ENCODE peak calls at places on chromosomes 6 and 20, in seven cellular contexts. Z is kidney glomerular epithelial cell, C is neural crest cell, S is NCI-H1105, N is B cell, T is cerebellar cortex, A is ureter. K is an unnamed sample.

GRCh38 chr6:149473080-149474052 is 11.4 kb downstream of the ZC3H12D start:
- DNase-seq in Z (no peak), A (no peak), T (no peak), N (peak; percentile 57), C (no peak), S (no peak), K (no peak)

GRCh38 chr6:143901885-143902708 is 37.8 kb downstream of the ZC2HC1B start:
- DNase-seq in A (no peak), Z (no peak), S (no peak), N (no peak), C (no peak), T (no peak), K (no peak)

GRCh38 chr6:151514000-151514730 is 20.3 kb downstream of the CCDC170 start:
- DNase-seq in A (no peak), N (no peak), Z (no peak), S (no peak), T (no peak), C (no peak), K (no peak)

GRCh38 chr20:4216142-4216735 is 200.9 kb upstream of the RNF24 start:
- DNase-seq in S (no peak), A (no peak), T (no peak), Z (no peak), N (no peak), C (no peak), K (no peak)

GRCh38 chr6:112906737-112907136 is 559.6 kb downstream of the RFPL4B start:
- DNase-seq in Z (peak; percentile 49), N (no peak), C (no peak), S (no peak), A (no peak), T (no peak), K (no peak)

GRCh38 chr6:90295854-90296345 is 743 bp downstream of the BACH2 start:
- DNase-seq in N (peak; percentile 79), T (peak; percentile 57), S (peak; percentile 55), C (peak; percentile 47), Z (peak; percentile 43), A (peak; percentile 62), K (peak; percentile 66)

GRCh38 chr6:35722121-35722761 is 14.6 kb upstream of the ARMC12 start:
- DNase-seq in S (no peak), A (no peak), C (no peak), Z (no peak), T (no peak), N (no peak), K (no peak)

GRCh38 chr6:85561750-85562357 is 31.8 kb downstream of the SNX14 start:
- DNase-seq in C (no peak), Z (no peak), N (no peak), A (no peak), T (no peak), S (no peak), K (no peak)

GRCh38 chr20:47334022-47334551 is 22.4 kb downstream of the ZMYND8 start:
- DNase-seq in N (no peak), Z (peak; percentile 94), S (no peak), C (no peak), A (no peak), T (peak; percentile 25), K (no peak)

GRCh38 chr6:169291148-169291547 is 37.5 kb upstream of the THBS2 start:
- DNase-seq in T (no peak), C (no peak), Z (no peak), S (no peak), N (no peak), A (no peak), K (no peak)

GRCh38 chr20:36917943-36918342 is 33.6 kb downstream of the SAMHD1 start:
- DNase-seq in A (no peak), C (no peak), S (no peak), T (no peak), Z (no peak), N (no peak), K (peak; percentile 37)

GRCh38 chr20:37259865-37260264 is 1.7 kb downstream of the GHRH start:
- DNase-seq in Z (no peak), S (no peak), A (no peak), N (no peak), C (no peak), T (no peak), K (no peak)

GRCh38 chr20:50073500-50073899 is 39.5 kb downstream of the UBE2V1 start:
- DNase-seq in S (no peak), T (no peak), N (no peak), C (no peak), Z (no peak), A (no peak), K (no peak)

GRCh38 chr20:44089987-44090674 is 96.9 kb downstream of the JPH2 start:
- DNase-seq in N (peak; percentile 21), A (no peak), S (peak; percentile 46), C (peak; percentile 28), Z (no peak), T (no peak), K (no peak)

GRCh38 chr6:13099771-13100170 is 228.6 kb downstream of the TBC1D7 start:
- DNase-seq in T (no peak), A (no peak), N (no peak), S (no peak), Z (no peak), C (no peak), K (no peak)

K was measured in lower leg skin.